ENCODE peak calls at places on chromosomes 16 and 17, in eight cellular contexts. O is cortex of kidney; D is RCC 7860; E is activated CD4-positive, alpha-beta T cell treated with anti-CD3 and anti-CD28 coated beads for 48 hours; K is COR-L47; C is T-cell; A is HuH-7; H is kidney. T is an unnamed sample.

GRCh38 chr16:62870554-62870953 is 834.3 kb upstream of the CDH8 start:
- DNase-seq in O (no peak), D (no peak), E (no peak), K (no peak), C (no peak), A (no peak), H (no peak), T (no peak)

GRCh38 chr16:81996664-81997529 is 14.4 kb downstream of the SDR42E1 start:
- DNase-seq in O (no peak), D (peak; percentile 47), E (no peak), K (no peak), C (no peak), A (peak; percentile 45), H (no peak), T (no peak)

GRCh38 chr17:17063546-17064122 is 21.4 kb downstream of the MPRIP start:
- DNase-seq in O (no peak), D (peak; percentile 12), E (no peak), K (peak; percentile 18), C (no peak), A (no peak), H (peak; percentile 73), T (no peak)

GRCh38 chr16:81493755-81494433 is 49.3 kb downstream of the CMIP start:
- DNase-seq in O (no peak), D (peak; percentile 86), E (peak; percentile 77), K (no peak), C (no peak), A (no peak), H (peak; percentile 95), T (no peak)

GRCh38 chr16:89482824-89483220 is 7.5 kb downstream of the ANKRD11 start:
- DNase-seq in O (no peak), D (no peak), E (no peak), K (no peak), C (no peak), A (no peak), H (no peak), T (no peak)

GRCh38 chr17:7263071-7263800 is 958 bp upstream of the CLDN7 start:
- DNase-seq in O (no peak), D (no peak), E (peak; percentile 34), K (no peak), C (no peak), A (no peak), H (peak; percentile 91), T (no peak)

GRCh38 chr16:25922438-25922837 is 230.7 kb downstream of the HS3ST4 start:
- DNase-seq in O (no peak), D (no peak), E (no peak), K (no peak), C (no peak), A (no peak), H (no peak), T (no peak)

GRCh38 chr17:7220593-7221280 is 999 bp downstream of the ACADVL start:
- DNase-seq in O (no peak), D (peak; percentile 36), E (peak; percentile 79), K (no peak), C (peak; percentile 60), A (no peak), H (peak; percentile 82), T (no peak)

GRCh38 chr17:21089145-21089544 is 37.6 kb upstream of the DHRS7B start:
- DNase-seq in O (no peak), D (peak; percentile 59), E (no peak), K (no peak), C (no peak), A (no peak), H (no peak), T (no peak)

GRCh38 chr16:84511821-84512220 is 7.4 kb upstream of the MEAK7 start:
- DNase-seq in O (no peak), D (no peak), E (no peak), K (no peak), C (no peak), A (no peak), H (no peak), T (no peak)

GRCh38 chr17:74052993-74053744 is 150.3 kb upstream of the RPL38 start:
- DNase-seq in O (no peak), D (no peak), E (no peak), K (no peak), C (no peak), A (no peak), H (no peak), T (no peak)

GRCh38 chr16:25568991-25569390 is 122.8 kb upstream of the HS3ST4 start:
- DNase-seq in O (no peak), D (no peak), E (no peak), K (no peak), C (no peak), A (no peak), H (no peak), T (no peak)

GRCh38 chr16:73177896-73178295 is 130.0 kb upstream of the ZFHX3 start:
- DNase-seq in O (no peak), D (no peak), E (no peak), K (no peak), C (no peak), A (no peak), H (no peak), T (no peak)

GRCh38 chr16:56247808-56248207 is 56.5 kb downstream of the GNAO1 start:
- DNase-seq in O (no peak), D (no peak), E (no peak), K (no peak), C (no peak), A (no peak), H (no peak), T (no peak)

GRCh38 chr16:17939723-17940122 is 396.8 kb downstream of the NPIPA8 start:
- DNase-seq in O (no peak), D (no peak), E (no peak), K (no peak), C (no peak), A (no peak), H (no peak), T (no peak)

GRCh38 chr17:58328195-58329034 is at the start of gene TSPOAP1:
- DNase-seq in O (no peak), D (no peak), E (peak; percentile 90), K (no peak), C (peak; percentile 62), A (no peak), H (peak; percentile 76), T (no peak)

GRCh38 chr16:14202697-14203096 is 131.6 kb downstream of the MRTFB start:
- DNase-seq in O (no peak), D (no peak), E (no peak), K (peak; percentile 63), C (no peak), A (peak; percentile 20), H (no peak), T (no peak)

GRCh38 chr16:78505544-78506371 is 406.3 kb downstream of the WWOX start:
- DNase-seq in O (no peak), D (no peak), E (no peak), K (no peak), C (no peak), A (no peak), H (peak; percentile 95), T (peak; percentile 97)

GRCh38 chr17:81578561-81579225 is 26.5 kb upstream of the FAAP100 start:
- DNase-seq in O (no peak), D (no peak), E (peak; percentile 54), K (no peak), C (no peak), A (no peak), H (no peak), T (no peak)

GRCh38 chr17:47686276-47686635 is 7.7 kb upstream of the TBKBP1 start:
- DNase-seq in O (no peak), D (peak; percentile 29), E (no peak), K (no peak), C (no peak), A (no peak), H (no peak), T (no peak)

GRCh38 chr16:22886908-22887307 is 72.9 kb downstream of the HS3ST2 start:
- DNase-seq in O (no peak), D (no peak), E (no peak), K (no peak), C (no peak), A (no peak), H (no peak), T (no peak)

GRCh38 chr17:50213026-50214015 is 11.9 kb upstream of the COL1A1 start:
- DNase-seq in O (no peak), D (peak; percentile 25), E (peak; percentile 55), K (no peak), C (peak; percentile 41), A (peak; percentile 63), H (no peak), T (no peak)

GRCh38 chr17:36934759-36935630 is 2.3 kb upstream of the LHX1 start:
- DNase-seq in O (no peak), D (peak; percentile 42), E (peak; percentile 40), K (no peak), C (peak; percentile 31), A (peak; percentile 69), H (peak; percentile 79), T (no peak)

GRCh38 chr17:21262259-21262993 is 9.2 kb upstream of the NATD1 start:
- DNase-seq in O (no peak), D (no peak), E (no peak), K (no peak), C (no peak), A (no peak), H (no peak), T (no peak)

GRCh38 chr17:6752068-6752909 is 3.6 kb upstream of the XAF1 start:
- DNase-seq in O (no peak), D (peak; percentile 97), E (no peak), K (no peak), C (no peak), A (no peak), H (no peak), T (no peak)